ENCODE peak calls at places on chromosome 3, in ten cellular contexts. M is astrocyte of the cerebellum, H is trophoblast cell, R is GM12865, N is AG04450, Y is A172, S is brain microvascular endothelial cell, V is colonic mucosa, X is fibroblast of the aortic adventitia, Z is M059J. Q is an unnamed sample.

GRCh38 chr3:33238923-33239322 is 20.3 kb upstream of the SUSD5 start:
- DNase-seq in R (no peak), Y (no peak), H (no peak), V (no peak), Z (no peak), N (no peak), S (no peak), M (no peak), X (no peak), Q (no peak)

GRCh38 chr3:19937459-19938362 is 3.7 kb upstream of the EFHB start:
- DNase-seq in Z (peak; percentile 71), Y (peak; percentile 91), M (no peak), H (peak; percentile 91), S (peak; percentile 58), R (no peak), N (no peak), V (no peak), X (peak; percentile 59), Q (no peak)

GRCh38 chr3:160616721-160617120 is 51.4 kb upstream of the KPNA4 start:
- DNase-seq in M (peak; percentile 23), S (peak; percentile 63), V (no peak), Z (peak; percentile 77), H (peak; percentile 26), R (no peak), N (peak; percentile 33), X (peak; percentile 73), Y (peak; percentile 41), Q (no peak)

GRCh38 chr3:172698650-172699049 is 12.2 kb downstream of the NCEH1 start:
- DNase-seq in M (no peak), V (no peak), Z (no peak), N (no peak), S (no peak), X (no peak), H (peak; percentile 37), R (no peak), Y (no peak), Q (no peak)

GRCh38 chr3:135329479-135329878 is 534.4 kb downstream of the EPHB1 start:
- DNase-seq in M (no peak), N (no peak), V (no peak), Z (peak; percentile 3), S (no peak), R (no peak), X (no peak), H (no peak), Y (no peak), Q (peak; percentile 53)

GRCh38 chr3:139299261-139300132 is 44.3 kb upstream of the MRPS22 start:
- DNase-seq in H (peak; percentile 33), Y (peak; percentile 93), X (peak; percentile 67), R (no peak), Z (peak; percentile 99), M (no peak), N (peak; percentile 32), S (peak; percentile 71), V (no peak), Q (peak; percentile 25)

GRCh38 chr3:10352146-10352911 is 31.4 kb upstream of the SEC13 start:
- DNase-seq in S (peak; percentile 95), R (no peak), V (no peak), Y (peak; percentile 93), N (peak; percentile 86), Z (peak; percentile 82), H (no peak), X (peak; percentile 75), M (peak; percentile 96), Q (peak; percentile 17)

GRCh38 chr3:110593749-110594148 is 477.9 kb upstream of the NECTIN3 start:
- DNase-seq in N (no peak), M (no peak), S (no peak), Y (no peak), V (no peak), H (no peak), R (no peak), X (no peak), Z (peak; percentile 35), Q (no peak)

GRCh38 chr3:34189133-34189532 is 390.7 kb downstream of the PDCD6IP start:
- DNase-seq in Y (no peak), M (no peak), R (no peak), X (no peak), Z (no peak), N (no peak), H (no peak), S (no peak), V (no peak), Q (no peak)

GRCh38 chr3:55690746-55691540 is 203.8 kb upstream of the WNT5A start:
- DNase-seq in Y (no peak), S (no peak), X (no peak), R (peak; percentile 63), H (no peak), M (no peak), V (no peak), Z (no peak), N (no peak), Q (no peak)

GRCh38 chr3:134640872-134641470 is 9.9 kb downstream of the KY start:
- DNase-seq in X (peak; percentile 51), M (no peak), Z (peak; percentile 44), S (peak; percentile 39), R (peak; percentile 46), Y (no peak), V (peak; percentile 22), N (no peak), H (peak; percentile 58), Q (no peak)